ENCODE peak calls at places on chromosomes 5 and 9, in nine cellular contexts. C is ureter; Z is SK-N-SH; N is pancreas; F is stimulated activated CD4-positive, alpha-beta T cell treated with anti-CD3 and anti-CD28 coated beads, Interleukin-12 subunit alpha, Interleukin-12 subunit beta, amount 100 ng/mL, for 4 hours; O is naive B cell; R is erythroblast; T is CD8-positive, alpha-beta T cell; Q is germinal center. J is an unnamed sample.

GRCh38 chr9:73525350-73525749 is 373.7 kb downstream of the ANXA1 start:
- DNase-seq in Z (no peak), T (no peak), N (no peak), O (no peak), C (no peak), Q (no peak), R (no peak), F (no peak), J (no peak)

GRCh38 chr5:135695656-135696055 is 116.9 kb upstream of the CXCL14 start:
- DNase-seq in C (no peak), Q (no peak), N (no peak), T (no peak), F (no peak), O (no peak), R (no peak), Z (no peak), J (no peak)

GRCh38 chr5:111582962-111583669 is 70.8 kb upstream of the STARD4 start:
- DNase-seq in T (no peak), R (no peak), N (no peak), F (no peak), C (no peak), Q (no peak), O (no peak), Z (no peak), J (no peak)

GRCh38 chr5:139605887-139606286 is 42.3 kb upstream of the CXXC5 start:
- DNase-seq in T (no peak), F (no peak), N (no peak), O (no peak), Q (no peak), Z (no peak), C (no peak), R (no peak), J (no peak)

GRCh38 chr9:137733429-137733828 is 114.6 kb downstream of the EHMT1 start:
- DNase-seq in T (no peak), N (no peak), O (no peak), R (no peak), F (no peak), Q (no peak), Z (no peak), C (no peak), J (no peak)

GRCh38 chr9:117957267-117957666 is 253.1 kb downstream of the TLR4 start:
- DNase-seq in O (no peak), N (no peak), C (peak; percentile 61), Z (no peak), R (no peak), Q (no peak), F (no peak), T (no peak), J (no peak)

GRCh38 chr5:82408033-82408432 is 129.9 kb upstream of the RPS23 start:
- DNase-seq in R (no peak), C (no peak), O (no peak), F (no peak), T (no peak), N (no peak), Q (no peak), Z (no peak), J (no peak)

GRCh38 chr9:128921881-128922763 is 1.3 kb downstream of the PHYHD1 start:
- DNase-seq in T (peak; percentile 17), F (no peak), O (no peak), N (peak; percentile 70), Q (no peak), R (peak; percentile 35), Z (no peak), C (peak; percentile 66), J (no peak)

GRCh38 chr5:53405396-53405795 is 75.0 kb upstream of the FST start:
- DNase-seq in C (no peak), Q (no peak), F (no peak), N (no peak), Z (no peak), R (no peak), O (no peak), T (no peak), J (no peak)

GRCh38 chr9:124016152-124017063 is 4.8 kb downstream of the LHX2 start:
- DNase-seq in F (no peak), O (no peak), N (no peak), R (no peak), C (no peak), Q (no peak), T (no peak), Z (no peak), J (no peak)

GRCh38 chr5:146185161-146185560 is 2.7 kb upstream of the LARS1 start:
- DNase-seq in R (no peak), Z (no peak), F (no peak), O (no peak), C (no peak), T (no peak), N (no peak), Q (no peak), J (no peak)

GRCh38 chr9:124206391-124206790 is 51.4 kb upstream of the NEK6 start:
- DNase-seq in N (no peak), O (peak; percentile 30), Z (no peak), Q (peak; percentile 63), T (no peak), R (no peak), C (no peak), F (no peak), J (no peak)